ENCODE peak calls at places on chromosomes 2 and 18, in eight cellular contexts. Q, N, P, A, C, I, U and F are unnamed samples.

GRCh38 chr2:71846669-71847291 is 300.9 kb downstream of the CYP26B1 start:
- DNase-seq in I (peak), C (no peak), U (no peak), Q (no peak), A (no peak), N (no peak), P (peak), F (no peak)

GRCh38 chr2:183604065-183604464 is 479.8 kb downstream of the NUP35 start:
- DNase-seq in P (no peak), C (no peak), I (no peak), N (no peak), Q (no peak), U (no peak), A (no peak), F (no peak)

GRCh38 chr2:158931577-158931976 is 36.9 kb upstream of the TANC1 start:
- DNase-seq in A (no peak), N (no peak), C (no peak), I (peak), Q (no peak), P (peak), U (no peak), F (no peak)

GRCh38 chr2:234753701-234754100 is 198.1 kb upstream of the SH3BP4 start:
- DNase-seq in C (no peak), Q (no peak), A (no peak), N (no peak), U (no peak), P (no peak), I (no peak), F (no peak)

GRCh38 chr2:227411320-227411989 is 23.7 kb upstream of the SCYGR1 start:
- DNase-seq in N (no peak), U (no peak), I (no peak), Q (no peak), A (no peak), P (peak), C (no peak), F (no peak)

GRCh38 chr2:146481629-146482028 is 1363.2 kb upstream of the ACVR2A start:
- DNase-seq in C (no peak), P (peak), N (no peak), U (no peak), Q (no peak), A (no peak), I (peak), F (no peak)

GRCh38 chr2:119476301-119477117 is 44.9 kb downstream of the TMEM37 start:
- DNase-seq in P (peak), A (peak), N (peak), Q (no peak), C (peak), I (peak), U (peak), F (peak)

GRCh38 chr2:44172576-44172975 is 3.9 kb downstream of the PPM1B start:
- DNase-seq in P (no peak), A (no peak), Q (no peak), N (no peak), U (no peak), C (no peak), I (no peak), F (no peak)

GRCh38 chr2:85996591-85996990 is 107.8 kb upstream of the ST3GAL5 start:
- DNase-seq in N (no peak), Q (no peak), C (peak), P (no peak), U (no peak), I (no peak), A (no peak), F (peak)

GRCh38 chr18:42545825-42546224 is 569.7 kb downstream of the RIT2 start:
- DNase-seq in I (no peak), A (no peak), N (no peak), C (no peak), Q (no peak), U (no peak), P (peak), F (no peak)

GRCh38 chr2:212145111-212145510 is 393.5 kb downstream of the ERBB4 start:
- DNase-seq in I (no peak), U (no peak), Q (no peak), C (no peak), P (peak), A (no peak), N (no peak), F (no peak)

GRCh38 chr2:71646028-71646427 is 192.7 kb downstream of the DYSF start:
- DNase-seq in I (no peak), U (no peak), P (peak), N (no peak), A (no peak), Q (peak), C (peak), F (peak)

GRCh38 chr2:204220896-204221295 is 284.3 kb downstream of the ICOS start:
- DNase-seq in I (no peak), C (no peak), P (no peak), N (no peak), Q (no peak), A (no peak), U (no peak), F (no peak)

DNA sequence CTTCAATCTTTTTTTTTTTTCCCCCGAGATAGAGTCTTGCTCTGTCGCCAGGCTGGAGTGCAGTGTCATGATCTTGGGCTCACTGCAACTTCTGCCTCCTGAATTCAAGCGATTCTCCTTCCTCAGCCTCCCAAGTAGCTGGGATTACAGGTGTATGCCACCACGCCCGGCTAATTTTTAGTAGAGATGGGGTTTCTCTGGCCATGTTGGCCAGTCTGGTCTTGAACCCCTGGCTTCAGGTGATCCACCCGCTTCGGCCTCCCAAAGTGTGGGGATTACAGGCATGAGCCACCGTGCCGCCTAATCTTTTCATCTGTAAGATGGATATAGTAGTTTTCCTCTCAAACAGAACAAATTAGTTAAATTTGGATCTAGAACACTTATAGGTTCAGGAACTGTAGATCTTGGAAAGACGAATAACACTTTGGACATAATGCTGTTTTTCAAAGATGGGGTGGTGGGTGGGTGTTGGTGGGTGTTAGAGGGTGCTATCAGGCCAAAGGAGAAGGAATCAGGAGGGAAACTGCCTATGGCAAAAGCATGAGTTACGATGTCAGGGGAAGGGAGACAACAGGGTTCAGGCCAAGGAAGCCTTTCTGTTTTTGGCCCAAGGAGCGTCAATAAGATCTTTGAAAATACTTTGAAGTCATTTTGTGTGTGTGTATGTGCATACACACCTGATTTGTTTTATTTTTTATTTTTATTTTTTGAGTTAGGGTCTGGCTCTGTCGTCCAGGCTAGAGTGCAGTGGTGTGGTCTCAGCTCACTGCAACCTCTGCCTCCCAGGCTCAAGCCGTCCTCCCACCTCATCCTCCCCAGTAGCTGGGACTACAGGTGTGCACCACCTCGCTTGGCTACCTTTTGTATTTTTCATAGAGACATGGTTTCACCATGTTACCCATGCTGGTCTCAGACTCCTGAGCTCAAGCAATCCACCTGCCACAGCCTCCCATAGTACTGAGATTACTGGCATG is 6.8 kb downstream of the RPL37A start:
- DNase-seq in P (no peak), U (no peak), C (no peak), A (no peak), N (no peak), I (no peak), Q (no peak), F (no peak)
- TF ChIP-seq POLR2A in P (no peak), U (no peak), C (no peak), A (no peak), N (peak), I (peak), Q (no peak), F (no peak)

GRCh38 chr18:63318882-63319382 is 637 bp downstream of the BCL2 start:
- DNase-seq in Q (no peak), U (no peak), P (no peak), C (no peak), N (no peak), I (peak), A (no peak), F (no peak)

GRCh38 chr18:63320690-63321265 is 1.2 kb upstream of the BCL2 start:
- DNase-seq in N (peak), I (peak), U (no peak), Q (peak), P (peak), A (peak), C (peak), F (peak)

GRCh38 chr18:63317982-63318881 is 1.3 kb downstream of the BCL2 start:
- DNase-seq in P (no peak), I (no peak), Q (peak), N (no peak), C (peak), A (peak), U (no peak), F (peak)

GRCh38 chr18:63320041-63320689 is 596 bp upstream of the BCL2 start:
- DNase-seq in U (peak), A (peak), I (peak), C (peak), N (peak), Q (peak), P (peak), F (peak)

GRCh38 chr18:63319383-63320040 is at the start of gene BCL2:
- DNase-seq in I (peak), P (peak), C (peak), N (no peak), U (no peak), Q (peak), A (no peak), F (no peak)
- TF ChIP-seq POLR2A in I (no peak), P (no peak), C (peak), N (no peak), U (no peak), Q (no peak), A (no peak), F (peak)

DNA sequence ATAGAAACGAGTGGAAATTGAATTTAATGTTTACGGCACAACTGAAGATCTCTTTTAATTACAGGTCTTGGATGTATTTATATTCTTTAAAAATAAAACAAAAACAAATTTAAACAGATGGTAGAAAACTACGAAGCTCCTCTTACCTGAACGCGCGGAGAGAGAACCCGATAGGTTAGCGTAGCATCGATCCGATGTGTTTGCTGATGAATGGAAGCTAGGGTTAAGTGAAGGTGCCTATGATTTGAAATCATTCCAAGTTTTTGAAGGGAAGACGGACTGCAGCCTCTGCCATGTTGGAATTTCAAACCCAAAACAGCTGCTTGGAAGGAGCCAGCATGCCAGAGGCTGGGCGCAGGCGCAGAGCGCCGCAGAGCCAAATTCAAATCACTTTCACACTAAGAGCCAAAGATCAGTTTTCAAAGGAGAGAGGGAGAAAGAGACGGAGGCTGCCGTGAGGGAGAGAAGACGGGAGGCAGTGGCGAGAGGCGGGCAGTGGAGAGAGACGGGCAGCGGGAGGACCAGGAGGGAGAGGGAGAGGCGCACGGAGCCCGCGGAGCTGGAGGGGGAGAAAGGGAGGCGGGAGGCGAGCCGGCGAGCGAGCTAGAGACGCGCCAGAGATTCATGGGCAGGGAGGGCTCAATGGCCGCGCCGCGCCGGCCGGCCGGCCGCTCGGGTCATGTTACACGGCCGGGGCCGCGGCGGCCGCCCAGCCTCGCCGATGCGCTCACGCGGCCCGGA is at the start of gene FIGN:
- DNase-seq in Q (peak), I (peak), N (peak), C (peak), A (peak), P (peak), U (no peak), F (peak)
- TF ChIP-seq POLR2A in Q (peak), I (peak), N (peak), C (peak), A (peak), P (peak), U (no peak), F (peak)

GRCh38 chr2:98787700-98788099 is 56.8 kb upstream of the MGAT4A start:
- DNase-seq in C (no peak), A (no peak), I (no peak), P (no peak), U (no peak), Q (no peak), N (no peak), F (no peak)
- TF ChIP-seq POLR2A in C (no peak), A (no peak), I (no peak), P (no peak), U (no peak), Q (no peak), N (no peak), F (no peak)

DNA sequence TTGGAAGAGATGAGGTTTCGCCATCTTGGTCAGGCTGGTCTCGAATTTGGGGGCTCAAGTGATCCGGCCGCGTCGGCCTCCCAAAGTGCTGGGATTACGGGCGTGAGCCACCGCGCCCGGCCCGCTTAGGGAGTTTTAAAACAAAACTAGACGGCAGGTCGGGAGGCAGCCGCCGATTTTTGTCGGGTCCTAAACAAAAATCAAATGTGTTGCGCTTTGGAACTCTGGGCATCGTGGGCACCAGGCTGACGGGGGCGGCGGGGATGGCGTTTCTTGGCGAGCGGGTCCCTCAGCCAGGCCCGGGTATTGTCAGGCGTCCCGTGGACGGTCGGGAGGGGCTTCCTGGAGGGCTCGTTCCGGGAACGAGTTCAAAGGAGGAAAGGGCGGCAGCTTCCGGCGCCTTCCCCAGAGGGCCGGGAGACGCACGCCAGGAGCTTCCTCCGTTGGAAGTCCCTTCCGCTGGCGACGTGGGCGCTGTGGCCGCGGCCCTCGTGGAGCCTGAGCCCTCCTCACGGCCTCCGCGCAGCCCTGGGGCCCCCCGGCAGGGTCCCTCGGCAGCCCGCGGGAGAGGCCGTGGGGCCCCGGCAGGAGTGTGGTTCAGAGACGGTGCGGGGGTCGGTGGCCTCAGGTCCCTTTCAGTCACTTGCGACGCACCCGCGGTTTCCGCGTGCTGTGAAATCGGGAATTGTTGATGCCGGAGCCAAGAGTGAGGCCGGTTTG is 59.2 kb downstream of the EMILIN2 start:
- DNase-seq in U (peak), C (peak), P (no peak), I (peak), N (peak), Q (peak), A (peak), F (peak)
- TF ChIP-seq POLR2A in U (peak), C (no peak), P (no peak), I (peak), N (peak), Q (no peak), A (peak), F (peak)

GRCh38 chr2:236177967-236178909 is 10.1 kb upstream of the GBX2 start:
- DNase-seq in U (peak), C (peak), N (peak), I (peak), P (peak), A (peak), Q (no peak), F (peak)
- TF ChIP-seq POLR2A in U (no peak), C (no peak), N (no peak), I (no peak), P (no peak), A (no peak), Q (no peak), F (no peak)

DNA sequence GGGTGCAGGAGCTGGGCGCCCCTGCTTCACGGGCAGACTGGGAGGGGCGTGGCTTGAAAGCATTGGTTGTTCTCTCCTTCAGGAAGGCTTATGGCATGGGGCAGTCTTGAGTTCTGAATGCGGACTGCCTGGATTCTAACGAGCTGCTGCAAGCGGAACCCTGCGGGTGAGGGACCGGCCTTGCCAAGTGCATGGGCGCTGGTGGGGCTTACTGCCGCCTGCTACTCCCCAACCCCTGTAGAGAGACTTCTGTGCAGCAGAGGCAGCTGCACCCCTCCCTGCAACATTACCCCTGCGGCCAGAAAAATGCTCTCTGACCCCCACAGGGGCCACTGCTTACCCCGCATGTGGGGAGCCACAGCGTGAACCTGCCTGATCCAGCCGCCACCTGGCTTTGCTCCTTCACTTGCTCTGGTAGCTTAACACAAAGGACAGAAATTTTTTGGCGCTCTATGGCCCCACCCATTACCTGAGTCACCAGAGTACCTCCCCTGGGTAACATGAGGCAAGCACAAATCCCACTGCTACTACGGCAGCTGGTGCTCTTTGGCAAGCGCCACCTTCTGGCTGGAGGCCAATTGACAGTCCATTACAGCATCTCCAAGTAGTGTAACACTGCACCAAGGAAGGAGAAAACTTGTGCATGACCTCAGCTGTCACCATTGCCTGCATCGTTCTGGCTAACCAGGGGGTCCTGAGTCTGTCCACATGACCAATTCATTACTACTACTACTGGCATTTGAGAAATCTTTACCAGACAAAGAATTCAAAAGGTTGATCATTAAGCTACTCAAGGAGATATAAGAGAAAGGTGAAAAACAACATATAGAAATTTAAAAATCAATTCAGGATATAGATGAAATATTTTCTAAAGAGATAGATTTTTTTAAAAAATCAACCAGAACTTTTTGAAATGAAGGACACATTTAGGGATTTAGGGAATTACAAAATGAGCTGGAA is 35.4 kb downstream of the MYL12B start:
- DNase-seq in C (peak), I (peak), Q (peak), P (peak), N (peak), U (peak), A (peak), F (peak)
- TF ChIP-seq POLR2A in C (no peak), I (no peak), Q (no peak), P (no peak), N (peak), U (peak), A (no peak), F (peak)

DNA sequence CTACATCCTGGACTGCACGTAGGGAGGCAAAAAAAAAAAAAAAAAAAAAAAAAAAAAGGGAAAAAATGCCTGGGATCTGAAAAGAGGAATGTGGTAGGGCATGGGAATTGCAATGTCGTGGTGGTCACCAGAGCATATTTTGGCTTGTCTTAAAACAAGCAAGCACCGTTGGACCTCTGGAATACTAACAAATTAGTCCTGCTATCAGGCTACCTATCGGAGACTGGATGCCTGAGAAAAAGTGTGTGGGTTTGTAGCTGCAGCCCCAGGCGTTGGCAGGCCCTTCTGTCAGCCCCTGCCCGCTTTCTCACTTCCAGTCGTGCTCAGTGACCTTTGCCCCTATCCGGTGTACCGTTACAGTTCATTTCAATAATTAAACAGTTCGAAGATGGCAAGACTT is 588.5 kb upstream of the ZEB2 start:
- DNase-seq in Q (no peak), U (no peak), P (peak), C (no peak), A (no peak), N (peak), I (no peak), F (peak)
- TF ChIP-seq POLR2A in Q (no peak), U (no peak), P (no peak), C (no peak), A (no peak), N (no peak), I (no peak), F (no peak)

GRCh38 chr2:104923665-104924064 is 69.8 kb downstream of the POU3F3 start:
- DNase-seq in N (no peak), P (no peak), U (no peak), Q (no peak), C (no peak), A (no peak), I (no peak), F (no peak)

GRCh38 chr2:104915107-104915793 is 61.3 kb downstream of the POU3F3 start:
- DNase-seq in C (no peak), P (no peak), I (no peak), Q (no peak), N (no peak), U (no peak), A (no peak), F (no peak)

GRCh38 chr2:104914509-104914908 is 60.6 kb downstream of the POU3F3 start:
- DNase-seq in P (no peak), U (no peak), Q (no peak), I (no peak), A (no peak), N (no peak), C (no peak), F (no peak)

GRCh38 chr2:104919127-104919526 is 65.2 kb downstream of the POU3F3 start:
- DNase-seq in Q (no peak), U (no peak), A (no peak), P (no peak), N (peak), C (no peak), I (no peak), F (peak)
- TF ChIP-seq POLR2A in Q (no peak), U (no peak), A (no peak), P (no peak), N (no peak), C (no peak), I (no peak), F (no peak)